ENCODE peak calls at places on chromosomes 7 and 10, in seven cellular contexts. S, G, F, C, N, D and Y are unnamed samples.

GRCh38 chr10:3119796-3120459 is 52.6 kb downstream of the PFKP start:
- DNase-seq in S (no peak), G (peak; percentile 21), F (no peak), C (no peak), N (no peak), D (no peak), Y (no peak)

GRCh38 chr7:151081170-151082101 is 827 bp upstream of the FASTK start:
- DNase-seq in S (no peak), G (peak; percentile 66), F (no peak), C (no peak), N (no peak), D (peak; percentile 32), Y (no peak)

GRCh38 chr7:104980969-104981670 is 32.9 kb upstream of the KMT2E start:
- DNase-seq in S (no peak), G (peak; percentile 77), F (no peak), C (no peak), N (no peak), D (no peak), Y (no peak)

GRCh38 chr7:143407296-143408246 is 1.1 kb downstream of the EPHA1 start:
- DNase-seq in S (no peak), G (peak; percentile 85), F (no peak), C (no peak), N (no peak), D (no peak), Y (no peak)

GRCh38 chr7:125059861-125060456 is 130.3 kb upstream of the POT1 start:
- DNase-seq in S (peak; percentile 11), G (peak; percentile 7), F (no peak), C (no peak), N (no peak), D (no peak), Y (no peak)

GRCh38 chr10:106557053-106557452 is 607.5 kb downstream of the SORCS1 start:
- DNase-seq in S (peak; percentile 59), G (no peak), F (no peak), C (no peak), N (no peak), D (no peak), Y (no peak)

GRCh38 chr10:114427124-114427852 is 23.0 kb upstream of the AFAP1L2 start:
- DNase-seq in S (no peak), G (no peak), F (no peak), C (no peak), N (no peak), D (no peak), Y (no peak)

GRCh38 chr7:33773053-33773452 is 132.3 kb upstream of the BMPER start:
- DNase-seq in S (peak; percentile 84), G (no peak), F (no peak), C (no peak), N (no peak), D (no peak), Y (no peak)

GRCh38 chr10:125204400-125204799 is 44.0 kb upstream of the CTBP2 start:
- DNase-seq in S (no peak), G (no peak), F (no peak), C (no peak), N (no peak), D (no peak), Y (no peak)

GRCh38 chr7:155256761-155257481 is 40.8 kb upstream of the INSIG1 start:
- DNase-seq in S (no peak), G (no peak), F (no peak), C (no peak), N (no peak), D (no peak), Y (no peak)

GRCh38 chr7:30445770-30446169 is 32.8 kb downstream of the NOD1 start:
- DNase-seq in S (peak; percentile 24), G (peak; percentile 99), F (no peak), C (peak; percentile 48), N (no peak), D (peak; percentile 87), Y (peak; percentile 78)

GRCh38 chr7:41885078-41885477 is 182.2 kb upstream of the INHBA start:
- DNase-seq in S (peak; percentile 83), G (no peak), F (no peak), C (no peak), N (no peak), D (no peak), Y (no peak)

GRCh38 chr10:34584164-34584563 is 230.9 kb downstream of the PARD3 start:
- DNase-seq in S (peak; percentile 86), G (peak; percentile 27), F (no peak), C (no peak), N (peak; percentile 74), D (no peak), Y (no peak)

GRCh38 chr10:521844-522243 is 167.6 kb downstream of the DIP2C start:
- DNase-seq in S (no peak), G (no peak), F (no peak), C (no peak), N (no peak), D (no peak), Y (no peak)

GRCh38 chr10:3192856-3193635 is 20.5 kb upstream of the PITRM1 start:
- DNase-seq in S (peak; percentile 46), G (peak; percentile 35), F (no peak), C (peak; percentile 42), N (peak; percentile 41), D (no peak), Y (peak; percentile 33)

DNA sequence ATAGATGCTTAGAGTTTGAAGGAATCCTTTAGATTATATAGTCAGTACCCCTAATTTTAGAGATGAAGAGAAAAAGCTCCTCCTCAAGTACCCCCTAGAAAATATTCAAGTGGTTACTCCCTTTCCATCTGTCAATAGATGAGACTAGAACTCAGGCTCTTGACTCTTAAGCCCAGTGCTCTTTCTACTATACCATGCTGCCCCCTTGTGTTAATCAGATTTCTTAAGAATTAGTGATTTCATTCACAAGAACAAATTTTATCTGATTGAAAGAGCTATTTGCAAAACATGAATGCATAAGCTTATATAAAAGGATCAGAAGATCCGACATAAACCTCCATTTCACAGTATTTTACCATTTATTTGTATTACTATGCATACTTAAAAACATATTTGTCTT is 179.3 kb downstream of the TFEC start:
- DNase-seq in S (peak; percentile 25), G (peak; percentile 69), F (no peak), C (no peak), N (peak; percentile 30), D (no peak), Y (no peak)
- TF ChIP-seq CTCF in S (peak; percentile 43), G (peak; percentile 34), F (no peak), C (peak; percentile 32), N (peak; percentile 53), D (peak; percentile 13), Y (no peak)

DNA sequence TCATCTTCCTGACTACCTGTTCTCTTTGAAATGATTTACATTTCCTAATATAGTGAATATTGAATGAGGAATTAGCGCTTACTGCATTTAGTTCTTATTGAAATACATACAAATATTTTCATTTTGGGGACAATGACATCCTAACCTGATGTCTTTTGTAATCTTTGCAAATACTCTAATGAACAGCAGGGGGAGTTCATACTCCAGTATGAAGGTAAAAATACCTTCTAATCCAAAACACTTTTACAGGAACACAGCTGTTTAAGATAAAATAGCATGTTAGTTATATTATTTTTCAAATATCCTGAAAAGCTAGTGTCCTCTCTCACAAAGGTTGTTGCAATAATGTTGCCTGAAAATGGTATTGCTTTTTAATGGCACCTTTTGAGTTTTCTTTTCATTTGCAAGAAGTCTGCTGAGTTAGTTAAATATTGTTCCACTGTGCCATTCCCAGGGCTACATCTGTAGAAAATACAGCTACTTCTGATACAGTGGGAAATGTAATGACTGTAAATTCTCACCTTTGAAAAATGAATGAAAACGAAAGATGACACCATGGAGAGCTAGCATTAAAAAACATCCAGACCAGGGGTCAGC is 400.0 kb downstream of the PHF14 start:
- DNase-seq in S (peak; percentile 12), G (peak; percentile 34), F (no peak), C (no peak), N (no peak), D (no peak), Y (no peak)
- TF ChIP-seq CTCF in S (peak; percentile 48), G (peak; percentile 34), F (no peak), C (peak; percentile 17), N (peak; percentile 51), D (no peak), Y (no peak)

GRCh38 chr10:13440709-13441061 is 88.1 kb downstream of the BEND7 start:
- DNase-seq in S (no peak), G (no peak), F (no peak), C (no peak), N (no peak), D (no peak), Y (no peak)
- TF ChIP-seq CTCF in S (no peak), G (no peak), F (no peak), C (no peak), N (no peak), D (no peak), Y (no peak)

GRCh38 chr10:49252313-49253034 is 46.5 kb upstream of the C10orf71 start:
- DNase-seq in S (no peak), G (no peak), F (no peak), C (no peak), N (no peak), D (no peak), Y (no peak)
- TF ChIP-seq CTCF in S (no peak), G (no peak), F (no peak), C (no peak), N (no peak), D (no peak), Y (no peak)